ENCODE peak calls at places on chromosome 14, in ten cellular contexts. M is transverse colon; B is LHCN-M2; R is CD8-positive, alpha-beta T cell; X is psoas muscle; Q is activated naive CD8-positive, alpha-beta T cell treated with anti-CD3 and anti-CD28 coated beads, Interleukin-2, amount 50 U/mL, for 24 hours; H is non-pigmented ciliary epithelial cell; A is activated CD4-positive, alpha-beta T cell treated with anti-CD3 and anti-CD28 coated beads, Interleukin-2, amount 50 U/mL, for 1 hour; S is stimulated activated CD8-positive, alpha-beta memory T cell treated with anti-CD3 and anti-CD28 coated beads, Interleukin-12 subunit alpha, Interleukin-12 subunit beta, amount 100 ng/mL, for 4 hours; D is amniotic stem cell. E is an unnamed sample.

GRCh38 chr14:21226467-21226866 is 42.8 kb downstream of the HNRNPC start:
- DNase-seq in M (no peak), B (no peak), R (no peak), X (no peak), Q (no peak), H (no peak), A (no peak), S (no peak), D (no peak), E (no peak)

GRCh38 chr14:22551597-22551982 is 37.4 kb downstream of the DAD1 start:
- DNase-seq in M (no peak), B (no peak), R (no peak), X (no peak), Q (no peak), H (no peak), A (no peak), S (no peak), D (no peak), E (no peak)

GRCh38 chr14:74251546-74252030 is 12.3 kb downstream of the VSX2 start:
- DNase-seq in M (peak), B (peak), R (peak), X (peak), Q (peak), H (no peak), A (peak), S (peak), D (peak), E (peak)

GRCh38 chr14:62006116-62006737 is 244.0 kb downstream of the SNAPC1 start:
- DNase-seq in M (no peak), B (no peak), R (no peak), X (no peak), Q (no peak), H (no peak), A (no peak), S (no peak), D (no peak), E (no peak)

GRCh38 chr14:29926701-29927595 is 699 bp downstream of the PRKD1 start:
- DNase-seq in M (peak), B (peak), R (no peak), X (peak), Q (peak), H (no peak), A (no peak), S (no peak), D (no peak), E (no peak)

GRCh38 chr14:20757963-20758362 is 10.2 kb upstream of the EDDM3B start:
- DNase-seq in M (peak), B (no peak), R (no peak), X (no peak), Q (peak), H (no peak), A (peak), S (no peak), D (no peak), E (no peak)

GRCh38 chr14:30551460-30551859 is 7.5 kb upstream of the G2E3 start:
- DNase-seq in M (no peak), B (no peak), R (no peak), X (no peak), Q (no peak), H (no peak), A (no peak), S (no peak), D (no peak), E (no peak)

GRCh38 chr14:87468531-87468930 is 524.5 kb downstream of the GALC start:
- DNase-seq in M (no peak), B (no peak), R (no peak), X (no peak), Q (no peak), H (no peak), A (no peak), S (no peak), D (no peak), E (no peak)

GRCh38 chr14:69611264-69612013 is at the start of gene SUSD6:
- DNase-seq in M (peak), B (peak), R (peak), X (peak), Q (peak), H (no peak), A (peak), S (peak), D (peak), E (peak)

GRCh38 chr14:71262466-71262865 is 355.2 kb downstream of the PCNX1 start:
- DNase-seq in M (no peak), B (no peak), R (no peak), X (no peak), Q (no peak), H (no peak), A (no peak), S (no peak), D (no peak), E (no peak)

GRCh38 chr14:58533417-58533816 is 104.3 kb upstream of the DACT1 start:
- DNase-seq in M (no peak), B (no peak), R (no peak), X (no peak), Q (no peak), H (no peak), A (no peak), S (no peak), D (no peak), E (no peak)

GRCh38 chr14:88518592-88519512 is 36.0 kb downstream of the PTPN21 start:
- DNase-seq in M (no peak), B (peak), R (no peak), X (no peak), Q (no peak), H (peak), A (no peak), S (no peak), D (peak), E (no peak)

GRCh38 chr14:91835920-91836843 is 31.2 kb downstream of the TC2N start:
- DNase-seq in M (peak), B (no peak), R (peak), X (peak), Q (peak), H (no peak), A (peak), S (peak), D (no peak), E (peak)

GRCh38 chr14:105475916-105476845 is 1.6 kb downstream of the CRIP2 start:
- DNase-seq in M (no peak), B (peak), R (no peak), X (peak), Q (no peak), H (no peak), A (no peak), S (no peak), D (no peak), E (no peak)

GRCh38 chr14:39442293-39442692 is 10.1 kb upstream of the FBXO33 start:
- DNase-seq in M (no peak), B (peak), R (no peak), X (peak), Q (no peak), H (no peak), A (no peak), S (no peak), D (no peak), E (no peak)

GRCh38 chr14:69943084-69943797 is 64.0 kb downstream of the SMOC1 start:
- DNase-seq in M (no peak), B (no peak), R (no peak), X (no peak), Q (no peak), H (no peak), A (no peak), S (no peak), D (no peak), E (no peak)

GRCh38 chr14:99041141-99041819 is 230.7 kb downstream of the BCL11B start:
- DNase-seq in M (no peak), B (no peak), R (no peak), X (no peak), Q (no peak), H (no peak), A (no peak), S (no peak), D (no peak), E (no peak)

GRCh38 chr14:92958373-92959188 is 35.6 kb downstream of the CHGA start:
- DNase-seq in M (no peak), B (no peak), R (no peak), X (no peak), Q (no peak), H (no peak), A (no peak), S (no peak), D (no peak), E (no peak)

GRCh38 chr14:33435911-33436310 is 497.2 kb downstream of the NPAS3 start:
- DNase-seq in M (no peak), B (peak), R (no peak), X (no peak), Q (no peak), H (peak), A (no peak), S (no peak), D (peak), E (no peak)